ENCODE peak calls at places on chromosomes 13 and 19, in six cellular contexts. N is HFF-Myc; U is NCI-H2107; F is activated CD8-positive, alpha-beta memory T cell treated with anti-CD3 and anti-CD28 coated beads for 48 hours; S is GM19239; Q is ELF-1. Z is an unnamed sample.

GRCh38 chr13:93715866-93716265 is 489.3 kb downstream of the GPC6 start:
- DNase-seq in Q (no peak), F (no peak), S (no peak), U (no peak), N (no peak), Z (no peak)

GRCh38 chr13:84479656-84480055 is 597.4 kb upstream of the SLITRK1 start:
- DNase-seq in U (no peak), N (no peak), Q (no peak), F (no peak), S (no peak), Z (no peak)

GRCh38 chr19:36528921-36529518 is 949 bp upstream of the ZNF260 start:
- DNase-seq in S (no peak), N (no peak), Q (peak; percentile 37), F (no peak), U (no peak), Z (no peak)

GRCh38 chr19:18432275-18433038 is 5.5 kb downstream of the ISYNA1 start:
- DNase-seq in N (no peak), Q (no peak), F (no peak), S (no peak), U (no peak), Z (no peak)

GRCh38 chr19:19107663-19108062 is 30.6 kb downstream of the TMEM161A start:
- DNase-seq in Q (peak; percentile 88), N (no peak), S (no peak), U (no peak), F (no peak), Z (no peak)

GRCh38 chr13:45353895-45354294 is 12.9 kb upstream of the TPT1 start:
- DNase-seq in Q (no peak), F (no peak), N (no peak), S (no peak), U (no peak), Z (no peak)

GRCh38 chr13:78147905-78148304 is 229.3 kb upstream of the EDNRB start:
- DNase-seq in N (peak; percentile 32), Q (no peak), U (no peak), S (no peak), F (no peak), Z (no peak)

GRCh38 chr13:101982903-101983302 is 418.9 kb downstream of the FGF14 start:
- DNase-seq in U (no peak), F (no peak), N (no peak), S (no peak), Q (no peak), Z (no peak)

GRCh38 chr13:59677966-59678814 is 485.5 kb downstream of the DIAPH3 start:
- DNase-seq in U (peak; percentile 29), N (peak; percentile 32), S (peak; percentile 7), F (no peak), Q (no peak), Z (no peak)

GRCh38 chr13:99008577-99008976 is 30.7 kb upstream of the DOCK9 start:
- DNase-seq in N (no peak), U (no peak), Q (no peak), F (no peak), S (no peak), Z (no peak)

Z was measured in GM18507.